ENCODE peak calls at places on chromosomes 5 and 9, in six cellular contexts. One of them, this sample, is unnamed.

GRCh38 chr5:13987843-13988464 is 43.5 kb upstream of the DNAH5 start:
- DNase-seq in foreskin fibroblast: peak; percentile 50
- DNase-seq in effector memory CD4-positive, alpha-beta T cell: no peak
- DNase-seq in AG20443: peak; percentile 81
- DNase-seq in effector CD4-positive, alpha-beta T cell: no peak
- DNase-seq in frontal cortex: peak; percentile 61
- DNase-seq in this sample: no peak

GRCh38 chr9:107170801-107171200 is 112.3 kb upstream of the RAD23B start:
- DNase-seq in foreskin fibroblast: no peak
- DNase-seq in effector memory CD4-positive, alpha-beta T cell: no peak
- DNase-seq in AG20443: no peak
- DNase-seq in effector CD4-positive, alpha-beta T cell: no peak
- DNase-seq in frontal cortex: no peak
- DNase-seq in this sample: no peak

GRCh38 chr9:126705767-126706697 is 92.3 kb downstream of the LMX1B start:
- DNase-seq in foreskin fibroblast: no peak
- DNase-seq in effector memory CD4-positive, alpha-beta T cell: peak; percentile 61
- DNase-seq in AG20443: peak; percentile 64
- DNase-seq in effector CD4-positive, alpha-beta T cell: peak; percentile 68
- DNase-seq in frontal cortex: peak; percentile 33
- DNase-seq in this sample: peak; percentile 79

GRCh38 chr9:114616684-114617520 is 5.8 kb downstream of the TMEM268 start:
- DNase-seq in foreskin fibroblast: no peak
- DNase-seq in effector memory CD4-positive, alpha-beta T cell: no peak
- DNase-seq in AG20443: no peak
- DNase-seq in effector CD4-positive, alpha-beta T cell: no peak
- DNase-seq in frontal cortex: no peak
- DNase-seq in this sample: peak; percentile 3

GRCh38 chr5:115873392-115873791 is 31.7 kb downstream of the AP3S1 start:
- DNase-seq in foreskin fibroblast: peak; percentile 51
- DNase-seq in effector memory CD4-positive, alpha-beta T cell: no peak
- DNase-seq in AG20443: no peak
- DNase-seq in effector CD4-positive, alpha-beta T cell: no peak
- DNase-seq in frontal cortex: no peak
- DNase-seq in this sample: no peak

GRCh38 chr5:8773091-8773615 is 772.7 kb downstream of the SEMA5A start:
- DNase-seq in foreskin fibroblast: no peak
- DNase-seq in effector memory CD4-positive, alpha-beta T cell: no peak
- DNase-seq in AG20443: peak; percentile 19
- DNase-seq in effector CD4-positive, alpha-beta T cell: no peak
- DNase-seq in frontal cortex: no peak
- DNase-seq in this sample: no peak

GRCh38 chr9:127172066-127172707 is 49.8 kb upstream of the ANGPTL2 start:
- DNase-seq in foreskin fibroblast: no peak
- DNase-seq in effector memory CD4-positive, alpha-beta T cell: no peak
- DNase-seq in AG20443: no peak
- DNase-seq in effector CD4-positive, alpha-beta T cell: no peak
- DNase-seq in frontal cortex: no peak
- DNase-seq in this sample: no peak

GRCh38 chr5:53874409-53874808 is 314.0 kb downstream of the NDUFS4 start:
- DNase-seq in foreskin fibroblast: peak; percentile 13
- DNase-seq in effector memory CD4-positive, alpha-beta T cell: no peak
- DNase-seq in AG20443: peak; percentile 20
- DNase-seq in effector CD4-positive, alpha-beta T cell: no peak
- DNase-seq in frontal cortex: no peak
- DNase-seq in this sample: no peak

GRCh38 chr5:132294728-132295504 is 722 bp downstream of the SLC22A4 start:
- DNase-seq in foreskin fibroblast: peak; percentile 93
- DNase-seq in effector memory CD4-positive, alpha-beta T cell: peak; percentile 23
- DNase-seq in AG20443: peak; percentile 88
- DNase-seq in effector CD4-positive, alpha-beta T cell: peak; percentile 51
- DNase-seq in frontal cortex: peak; percentile 35
- DNase-seq in this sample: peak; percentile 61

GRCh38 chr9:113309204-113309813 is 6.1 kb upstream of the RNF183 start:
- DNase-seq in foreskin fibroblast: peak; percentile 28
- DNase-seq in effector memory CD4-positive, alpha-beta T cell: no peak
- DNase-seq in AG20443: peak; percentile 67
- DNase-seq in effector CD4-positive, alpha-beta T cell: no peak
- DNase-seq in frontal cortex: peak; percentile 54
- DNase-seq in this sample: no peak

GRCh38 chr5:123755587-123756324 is 243.8 kb downstream of the CSNK1G3 start:
- DNase-seq in foreskin fibroblast: peak; percentile 78
- DNase-seq in effector memory CD4-positive, alpha-beta T cell: no peak
- DNase-seq in AG20443: peak; percentile 36
- DNase-seq in effector CD4-positive, alpha-beta T cell: no peak
- DNase-seq in frontal cortex: no peak
- DNase-seq in this sample: no peak

GRCh38 chr5:9058666-9059065 is 487.2 kb downstream of the SEMA5A start:
- DNase-seq in foreskin fibroblast: no peak
- DNase-seq in effector memory CD4-positive, alpha-beta T cell: no peak
- DNase-seq in AG20443: no peak
- DNase-seq in effector CD4-positive, alpha-beta T cell: no peak
- DNase-seq in frontal cortex: no peak
- DNase-seq in this sample: no peak

GRCh38 chr5:144742376-144742775 is 571.7 kb downstream of the KCTD16 start:
- DNase-seq in foreskin fibroblast: no peak
- DNase-seq in effector memory CD4-positive, alpha-beta T cell: no peak
- DNase-seq in AG20443: no peak
- DNase-seq in effector CD4-positive, alpha-beta T cell: no peak
- DNase-seq in frontal cortex: no peak
- DNase-seq in this sample: no peak

GRCh38 chr9:13485068-13485596 is 205.6 kb upstream of the MPDZ start:
- DNase-seq in foreskin fibroblast: no peak
- DNase-seq in effector memory CD4-positive, alpha-beta T cell: no peak
- DNase-seq in AG20443: peak; percentile 82
- DNase-seq in effector CD4-positive, alpha-beta T cell: no peak
- DNase-seq in frontal cortex: no peak
- DNase-seq in this sample: no peak

GRCh38 chr5:56178823-56179222 is 54.3 kb downstream of the ANKRD55 start:
- DNase-seq in foreskin fibroblast: no peak
- DNase-seq in effector memory CD4-positive, alpha-beta T cell: no peak
- DNase-seq in AG20443: no peak
- DNase-seq in effector CD4-positive, alpha-beta T cell: no peak
- DNase-seq in frontal cortex: no peak
- DNase-seq in this sample: no peak

GRCh38 chr5:133400831-133401351 is 211.4 kb downstream of the FSTL4 start:
- DNase-seq in foreskin fibroblast: no peak
- DNase-seq in effector memory CD4-positive, alpha-beta T cell: no peak
- DNase-seq in AG20443: no peak
- DNase-seq in effector CD4-positive, alpha-beta T cell: no peak
- DNase-seq in frontal cortex: no peak
- DNase-seq in this sample: no peak

GRCh38 chr5:172765766-172766286 is 5.2 kb downstream of the DUSP1 start:
- DNase-seq in foreskin fibroblast: no peak
- DNase-seq in effector memory CD4-positive, alpha-beta T cell: no peak
- DNase-seq in AG20443: no peak
- DNase-seq in effector CD4-positive, alpha-beta T cell: no peak
- DNase-seq in frontal cortex: no peak
- DNase-seq in this sample: no peak

GRCh38 chr5:67291671-67292070 is 95.1 kb upstream of the CD180 start:
- DNase-seq in foreskin fibroblast: no peak
- DNase-seq in effector memory CD4-positive, alpha-beta T cell: no peak
- DNase-seq in AG20443: no peak
- DNase-seq in effector CD4-positive, alpha-beta T cell: no peak
- DNase-seq in frontal cortex: no peak
- DNase-seq in this sample: no peak

GRCh38 chr9:126661521-126662251 is 48.0 kb downstream of the LMX1B start:
- DNase-seq in foreskin fibroblast: no peak
- DNase-seq in effector memory CD4-positive, alpha-beta T cell: no peak
- DNase-seq in AG20443: no peak
- DNase-seq in effector CD4-positive, alpha-beta T cell: no peak
- DNase-seq in frontal cortex: no peak
- DNase-seq in this sample: no peak

GRCh38 chr5:510521-510920 is 13.7 kb downstream of the SLC9A3 start:
- DNase-seq in foreskin fibroblast: no peak
- DNase-seq in effector memory CD4-positive, alpha-beta T cell: no peak
- DNase-seq in AG20443: no peak
- DNase-seq in effector CD4-positive, alpha-beta T cell: no peak
- DNase-seq in frontal cortex: no peak
- DNase-seq in this sample: no peak

GRCh38 chr9:76516350-76516749 is 57.4 kb downstream of the GCNT1 start:
- DNase-seq in foreskin fibroblast: no peak
- DNase-seq in effector memory CD4-positive, alpha-beta T cell: no peak
- DNase-seq in AG20443: no peak
- DNase-seq in effector CD4-positive, alpha-beta T cell: no peak
- DNase-seq in frontal cortex: no peak
- DNase-seq in this sample: no peak

GRCh38 chr5:139404484-139404840 is 573 bp upstream of the SPATA24 start:
- DNase-seq in foreskin fibroblast: no peak
- DNase-seq in effector memory CD4-positive, alpha-beta T cell: no peak
- DNase-seq in AG20443: no peak
- DNase-seq in effector CD4-positive, alpha-beta T cell: no peak
- DNase-seq in frontal cortex: no peak
- DNase-seq in this sample: no peak

GRCh38 chr5:1060535-1060981 is 51.3 kb downstream of the SLC12A7 start:
- DNase-seq in foreskin fibroblast: no peak
- DNase-seq in effector memory CD4-positive, alpha-beta T cell: no peak
- DNase-seq in AG20443: no peak
- DNase-seq in effector CD4-positive, alpha-beta T cell: no peak
- DNase-seq in frontal cortex: no peak
- DNase-seq in this sample: no peak

GRCh38 chr5:14675865-14676300 is 11.4 kb downstream of the OTULIN start:
- DNase-seq in foreskin fibroblast: no peak
- DNase-seq in effector memory CD4-positive, alpha-beta T cell: no peak
- DNase-seq in AG20443: no peak
- DNase-seq in effector CD4-positive, alpha-beta T cell: no peak
- DNase-seq in frontal cortex: no peak
- DNase-seq in this sample: no peak

GRCh38 chr5:146169076-146169475 is 13.4 kb downstream of the LARS1 start:
- DNase-seq in foreskin fibroblast: no peak
- DNase-seq in effector memory CD4-positive, alpha-beta T cell: no peak
- DNase-seq in AG20443: no peak
- DNase-seq in effector CD4-positive, alpha-beta T cell: no peak
- DNase-seq in frontal cortex: no peak
- DNase-seq in this sample: no peak

GRCh38 chr5:109830955-109831502 is 141.3 kb downstream of the MAN2A1 start:
- DNase-seq in foreskin fibroblast: peak; percentile 57
- DNase-seq in effector memory CD4-positive, alpha-beta T cell: no peak
- DNase-seq in AG20443: no peak
- DNase-seq in effector CD4-positive, alpha-beta T cell: no peak
- DNase-seq in frontal cortex: no peak
- DNase-seq in this sample: no peak

GRCh38 chr5:171316258-171317121 is 7.4 kb downstream of the TLX3 start:
- DNase-seq in foreskin fibroblast: no peak
- DNase-seq in effector memory CD4-positive, alpha-beta T cell: no peak
- DNase-seq in AG20443: peak; percentile 43
- DNase-seq in effector CD4-positive, alpha-beta T cell: no peak
- DNase-seq in frontal cortex: no peak
- DNase-seq in this sample: no peak

GRCh38 chr9:125260564-125260963 is 1.1 kb upstream of the GAPVD1 start:
- DNase-seq in foreskin fibroblast: peak; percentile 37
- DNase-seq in effector memory CD4-positive, alpha-beta T cell: no peak
- DNase-seq in AG20443: no peak
- DNase-seq in effector CD4-positive, alpha-beta T cell: no peak
- DNase-seq in frontal cortex: no peak
- DNase-seq in this sample: no peak

GRCh38 chr5:62652225-62652624 is 73.6 kb downstream of the LRRC70 start:
- DNase-seq in foreskin fibroblast: no peak
- DNase-seq in effector memory CD4-positive, alpha-beta T cell: no peak
- DNase-seq in AG20443: no peak
- DNase-seq in effector CD4-positive, alpha-beta T cell: no peak
- DNase-seq in frontal cortex: no peak
- DNase-seq in this sample: no peak

GRCh38 chr9:35616681-35617459 is 1.3 kb downstream of the CD72 start:
- DNase-seq in foreskin fibroblast: peak; percentile 37
- DNase-seq in effector memory CD4-positive, alpha-beta T cell: peak; percentile 68
- DNase-seq in AG20443: peak; percentile 86
- DNase-seq in effector CD4-positive, alpha-beta T cell: peak; percentile 58
- DNase-seq in frontal cortex: peak; percentile 71
- DNase-seq in this sample: peak; percentile 57

GRCh38 chr9:107684224-107684623 is 194.7 kb upstream of the KLF4 start:
- DNase-seq in foreskin fibroblast: no peak
- DNase-seq in effector memory CD4-positive, alpha-beta T cell: no peak
- DNase-seq in AG20443: peak; percentile 49
- DNase-seq in effector CD4-positive, alpha-beta T cell: no peak
- DNase-seq in frontal cortex: no peak
- DNase-seq in this sample: no peak

GRCh38 chr9:100601216-100601615 is 23.3 kb downstream of the CAVIN4 start:
- DNase-seq in foreskin fibroblast: peak; percentile 32
- DNase-seq in effector memory CD4-positive, alpha-beta T cell: no peak
- DNase-seq in AG20443: peak; percentile 73
- DNase-seq in effector CD4-positive, alpha-beta T cell: no peak
- DNase-seq in frontal cortex: no peak
- DNase-seq in this sample: peak; percentile 20